ENCODE peak calls at places on chromosomes 6 and 20, in five cellular contexts. W is HEK293T, D is HepG2, F is K562, S is GM12878. H is an unnamed sample.
A peak's percentile ranks its signal among the peaks of the same experiment; 100 is the strongest.

GRCh38 chr6:136635615-136636014 is 85.4 kb upstream of the MAP7 start:
- DNase-seq in W (no peak), D (no peak), F (no peak), S (no peak), H (no peak)

GRCh38 chr6:168462454-168462853 is 21.5 kb downstream of the SMOC2 start:
- DNase-seq in W (no peak), D (no peak), F (no peak), S (no peak), H (no peak)

GRCh38 chr6:118843685-118844390 is 50.1 kb upstream of the ASF1A start:
- DNase-seq in W (no peak), D (no peak), F (no peak), S (peak; percentile 69), H (no peak)

GRCh38 chr6:139473239-139473701 is 98.8 kb upstream of the CITED2 start:
- DNase-seq in W (peak; percentile 21), D (no peak), F (no peak), S (no peak), H (no peak)

GRCh38 chr6:82711105-82711829 is 347.6 kb downstream of the TPBG start:
- DNase-seq in W (no peak), D (no peak), F (no peak), S (no peak), H (no peak)

GRCh38 chr20:44166477-44166876 is 20.5 kb downstream of the JPH2 start:
- DNase-seq in W (no peak), D (no peak), F (no peak), S (no peak), H (no peak)

GRCh38 chr6:6058054-6058444 is 51.3 kb upstream of the NRN1 start:
- DNase-seq in W (no peak), D (no peak), F (no peak), S (no peak), H (no peak)

GRCh38 chr6:147078602-147079001 is 125.6 kb upstream of the STXBP5 start:
- DNase-seq in W (no peak), D (no peak), F (no peak), S (no peak), H (no peak)

GRCh38 chr20:20363449-20364015 is 4.4 kb upstream of the INSM1 start:
- DNase-seq in W (no peak), D (no peak), F (no peak), S (no peak), H (no peak)

GRCh38 chr6:112939543-112939942 is 592.4 kb downstream of the RFPL4B start:
- DNase-seq in W (no peak), D (no peak), F (no peak), S (no peak), H (peak; percentile 17)

GRCh38 chr6:18506387-18507017 is 119.4 kb downstream of the RNF144B start:
- DNase-seq in W (no peak), D (no peak), F (peak; percentile 21), S (no peak), H (no peak)

GRCh38 chr6:141026504-141026903 is 1106.2 kb upstream of the GJE1 start:
- DNase-seq in W (no peak), D (peak; percentile 81), F (no peak), S (no peak), H (no peak)

GRCh38 chr20:36959242-36959641 is 7.7 kb upstream of the SAMHD1 start:
- DNase-seq in W (no peak), D (no peak), F (no peak), S (no peak), H (no peak)

GRCh38 chr20:10651227-10651990 is 22.4 kb downstream of the JAG1 start:
- DNase-seq in W (no peak), D (no peak), F (peak; percentile 4), S (no peak), H (no peak)

GRCh38 chr6:104958178-104958520 is 1.2 kb downstream of the LIN28B start:
- DNase-seq in W (no peak), D (no peak), F (no peak), S (no peak), H (no peak)
- TF ChIP-seq FOXM1 in W (no peak), D (no peak), F (no peak), S (no peak), H (no peak)

GRCh38 chr20:1185316-1185741 is 548 bp upstream of the TMEM74B start:
- DNase-seq in W (peak; percentile 45), D (no peak), F (peak; percentile 46), S (no peak), H (peak; percentile 87)
- TF ChIP-seq FOXM1 in W (no peak), D (no peak), F (no peak), S (no peak), H (no peak)

GRCh38 chr6:157646012-157646411 is 177.0 kb upstream of the SNX9 start:
- DNase-seq in W (no peak), D (no peak), F (no peak), S (no peak), H (no peak)
- TF ChIP-seq FOXM1 in W (no peak), D (no peak), F (no peak), S (no peak), H (no peak)

GRCh38 chr6:96781557-96781956 is 55.7 kb downstream of the GPR63 start:
- DNase-seq in W (no peak), D (no peak), F (no peak), S (no peak), H (no peak)

GRCh38 chr6:96777113-96777512 is 60.2 kb downstream of the GPR63 start:
- DNase-seq in W (no peak), D (no peak), F (no peak), S (no peak), H (no peak)

DNA sequence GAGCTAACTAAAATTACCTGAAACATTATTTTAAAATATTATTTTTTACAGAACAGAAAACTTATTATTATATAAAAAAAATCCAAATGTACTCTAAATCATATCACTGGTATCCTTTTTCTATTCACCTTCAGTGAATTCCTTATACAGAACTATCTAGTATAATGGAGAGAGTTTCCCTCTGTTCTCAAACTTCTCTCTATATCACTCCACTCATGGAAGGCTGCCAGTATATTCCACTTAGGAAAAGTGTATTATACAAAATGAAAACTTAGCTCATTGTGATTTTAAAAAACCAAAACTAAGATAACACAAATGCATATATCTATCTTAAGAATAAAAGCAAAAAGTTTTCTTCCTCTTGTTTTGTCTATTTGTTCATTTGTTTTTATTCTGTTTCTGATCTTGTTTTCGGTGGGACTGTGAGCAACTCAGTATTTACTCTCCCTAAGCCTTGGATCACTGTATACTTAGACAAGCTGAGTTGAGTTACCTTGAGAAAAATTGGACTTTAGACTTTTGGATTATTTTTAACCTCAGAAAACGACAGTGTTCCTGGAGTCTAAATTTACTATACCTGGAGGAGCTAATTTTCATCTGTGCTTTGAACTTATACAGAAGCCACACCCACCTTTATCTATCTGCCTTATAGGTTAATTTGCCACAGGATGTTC is 61.4 kb downstream of the GPR63 start:
- DNase-seq in W (no peak), D (no peak), F (no peak), S (no peak), H (no peak)
- TF ChIP-seq FOXM1 in W (no peak), D (no peak), F (no peak), S (no peak), H (no peak)